ENCODE peak calls at places on chromosome 20, in four cellular contexts. One of them, this sample, is unnamed.
A peak's percentile ranks its signal among the peaks of the same experiment; 100 is the strongest.

GRCh38 chr20:34083137-34083536 is 28.9 kb downstream of the EIF2S2 start:
- DNase-seq in tibial artery: peak; percentile 73
- DNase-seq in body of pancreas: peak; percentile 82
- DNase-seq in tibial nerve: peak; percentile 41
- DNase-seq in this sample: peak; percentile 96

GRCh38 chr20:34604980-34605788 is 46.7 kb downstream of the MAP1LC3A start:
- DNase-seq in tibial artery: no peak
- DNase-seq in body of pancreas: no peak
- DNase-seq in tibial nerve: no peak
- DNase-seq in this sample: no peak

GRCh38 chr20:52761867-52762266 is 210.3 kb upstream of the TSHZ2 start:
- DNase-seq in body of pancreas: no peak
- DNase-seq in tibial nerve: no peak
- DNase-seq in tibial artery: no peak
- DNase-seq in this sample: no peak

GRCh38 chr20:19497064-19497463 is 261.0 kb upstream of the RIN2 start:
- DNase-seq in tibial nerve: no peak
- DNase-seq in body of pancreas: no peak
- DNase-seq in tibial artery: no peak
- DNase-seq in this sample: peak; percentile 10

GRCh38 chr20:31440012-31440659 is at the start of gene DEFB123:
- DNase-seq in body of pancreas: no peak
- DNase-seq in tibial artery: no peak
- DNase-seq in tibial nerve: no peak
- DNase-seq in this sample: no peak

GRCh38 chr20:6402026-6402425 is 279.2 kb upstream of the FERMT1 start:
- DNase-seq in tibial nerve: no peak
- DNase-seq in tibial artery: no peak
- DNase-seq in body of pancreas: no peak
- DNase-seq in this sample: no peak

GRCh38 chr20:2585811-2586210 is 49.4 kb downstream of the TMC2 start:
- DNase-seq in body of pancreas: no peak
- DNase-seq in tibial artery: no peak
- DNase-seq in tibial nerve: no peak
- DNase-seq in this sample: peak; percentile 45

GRCh38 chr20:34637245-34638185 is 39.4 kb downstream of the PIGU start:
- DNase-seq in tibial nerve: peak; percentile 16
- DNase-seq in body of pancreas: peak; percentile 16
- DNase-seq in tibial artery: peak; percentile 60
- DNase-seq in this sample: no peak

GRCh38 chr20:35821807-35822242 is 50.0 kb downstream of the PHF20 start:
- DNase-seq in tibial nerve: no peak
- DNase-seq in body of pancreas: no peak
- DNase-seq in tibial artery: no peak
- DNase-seq in this sample: peak; percentile 70

GRCh38 chr20:34528921-34529297 is 12.7 kb downstream of the DYNLRB1 start:
- DNase-seq in tibial artery: peak; percentile 45
- DNase-seq in body of pancreas: peak; percentile 56
- DNase-seq in tibial nerve: peak; percentile 50
- DNase-seq in this sample: no peak

GRCh38 chr20:19903168-19903676 is 113.9 kb upstream of the NAA20 start:
- DNase-seq in tibial nerve: no peak
- DNase-seq in tibial artery: peak; percentile 44
- DNase-seq in body of pancreas: no peak
- DNase-seq in this sample: no peak

GRCh38 chr20:33277471-33278441 is 5.3 kb upstream of the BPIFB1 start:
- DNase-seq in tibial nerve: no peak
- DNase-seq in body of pancreas: peak; percentile 64
- DNase-seq in tibial artery: no peak
- DNase-seq in this sample: no peak

GRCh38 chr20:8244637-8245036 is 112.6 kb downstream of the PLCB1 start:
- DNase-seq in body of pancreas: peak; percentile 37
- DNase-seq in tibial nerve: no peak
- DNase-seq in tibial artery: peak; percentile 42
- DNase-seq in this sample: no peak

GRCh38 chr20:36091561-36092423 is 62.7 kb upstream of the EPB41L1 start:
- DNase-seq in tibial artery: no peak
- DNase-seq in tibial nerve: no peak
- DNase-seq in body of pancreas: no peak
- DNase-seq in this sample: no peak

GRCh38 chr20:54619181-54619580 is 143.8 kb downstream of the DOK5 start:
- DNase-seq in tibial nerve: no peak
- DNase-seq in tibial artery: no peak
- DNase-seq in body of pancreas: no peak
- DNase-seq in this sample: no peak

GRCh38 chr20:25470045-25470444 is 62.6 kb downstream of the GINS1 start:
- DNase-seq in tibial artery: no peak
- DNase-seq in tibial nerve: no peak
- DNase-seq in body of pancreas: peak; percentile 55
- DNase-seq in this sample: peak; percentile 50

GRCh38 chr20:25867776-25868649 is 171.4 kb upstream of the ZNF337 start:
- DNase-seq in body of pancreas: peak; percentile 83
- DNase-seq in tibial artery: peak; percentile 75
- DNase-seq in tibial nerve: no peak
- DNase-seq in this sample: peak; percentile 56

GRCh38 chr20:54726687-54727086 is 251.3 kb downstream of the DOK5 start:
- DNase-seq in tibial artery: no peak
- DNase-seq in tibial nerve: no peak
- DNase-seq in body of pancreas: peak; percentile 58
- DNase-seq in this sample: no peak

GRCh38 chr20:57659131-57659788 is 39.0 kb upstream of the ZBP1 start:
- DNase-seq in tibial nerve: peak; percentile 7
- DNase-seq in body of pancreas: no peak
- DNase-seq in tibial artery: no peak
- DNase-seq in this sample: no peak

GRCh38 chr20:11556410-11556809 is 361.3 kb upstream of the BTBD3 start:
- DNase-seq in tibial artery: no peak
- DNase-seq in tibial nerve: no peak
- DNase-seq in body of pancreas: no peak
- DNase-seq in this sample: no peak

GRCh38 chr20:33685328-33686007 is 717 bp downstream of the E2F1 start:
- DNase-seq in tibial artery: no peak
- DNase-seq in tibial nerve: no peak
- DNase-seq in body of pancreas: no peak
- DNase-seq in this sample: peak; percentile 80

GRCh38 chr20:53606364-53606985 is 12.8 kb upstream of the ZNF217 start:
- DNase-seq in body of pancreas: peak; percentile 50
- DNase-seq in tibial artery: no peak
- DNase-seq in tibial nerve: no peak
- DNase-seq in this sample: no peak

GRCh38 chr20:10329387-10330005 is 104.5 kb downstream of the MKKS start:
- DNase-seq in body of pancreas: no peak
- DNase-seq in tibial artery: no peak
- DNase-seq in tibial nerve: no peak
- DNase-seq in this sample: no peak

GRCh38 chr20:32515631-32516101 is 69.5 kb downstream of the NOL4L start:
- DNase-seq in body of pancreas: peak; percentile 37
- DNase-seq in tibial artery: no peak
- DNase-seq in tibial nerve: no peak
- DNase-seq in this sample: no peak

DNA sequence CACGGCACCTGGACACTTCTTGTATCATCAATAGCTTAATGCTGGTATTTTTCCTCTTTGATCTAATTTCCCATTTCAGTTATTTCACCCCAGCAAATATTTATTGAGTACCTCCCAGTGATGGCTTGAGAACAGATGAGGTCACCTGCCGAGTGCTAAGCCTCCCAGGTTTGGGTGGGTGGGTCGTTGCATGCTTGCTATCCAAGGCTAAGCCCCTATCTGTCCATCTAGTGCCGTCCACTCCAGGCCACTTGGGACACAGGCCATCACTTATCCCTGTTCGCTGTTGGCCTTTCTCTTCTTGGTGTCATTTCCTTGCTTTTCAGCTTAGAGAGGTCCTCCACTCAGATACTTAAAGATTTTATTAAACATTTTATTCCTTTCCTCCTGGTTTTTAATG is 10.8 kb upstream of the NNAT start:
- DNase-seq in body of pancreas: no peak
- DNase-seq in tibial nerve: no peak
- DNase-seq in tibial artery: no peak
- DNase-seq in this sample: no peak
- TF ChIP-seq CTCF in body of pancreas: no peak
- TF ChIP-seq CTCF in tibial nerve: no peak
- TF ChIP-seq CTCF in tibial artery: no peak
- TF ChIP-seq CTCF in this sample: no peak

DNA sequence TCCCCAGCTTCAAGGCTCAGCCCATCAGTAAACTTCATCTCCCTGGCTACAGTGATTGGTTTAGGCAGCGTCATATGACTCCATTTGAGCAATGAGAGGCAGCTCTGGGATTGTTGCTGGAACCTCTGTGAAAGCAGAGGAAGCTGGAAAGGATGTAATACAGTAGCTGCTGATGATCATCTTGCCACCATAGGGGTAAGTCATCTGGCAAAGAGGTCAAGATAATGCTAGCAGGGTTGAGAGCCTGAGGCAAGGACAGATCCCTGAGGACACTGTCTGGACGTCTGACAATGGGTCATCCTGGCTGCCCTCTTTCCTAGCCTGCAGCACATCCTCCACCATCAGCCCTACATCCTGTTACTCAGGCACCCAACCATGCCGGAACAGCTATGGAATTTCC is 25.5 kb upstream of the FKBP1A start:
- DNase-seq in body of pancreas: no peak
- DNase-seq in tibial nerve: no peak
- DNase-seq in tibial artery: no peak
- DNase-seq in this sample: peak; percentile 21
- H3K27ac ChIP-seq in body of pancreas: no peak overlapping the region
- H3K27ac ChIP-seq in tibial nerve: no peak overlapping the region
- H3K27ac ChIP-seq in tibial artery: no peak overlapping the region
- H3K27ac ChIP-seq in this sample: peak overlapping the region; percentile 52

GRCh38 chr20:46614503-46614902 is 36.8 kb downstream of the SLC13A3 start:
- DNase-seq in body of pancreas: no peak
- DNase-seq in tibial artery: no peak
- DNase-seq in tibial nerve: no peak
- DNase-seq in this sample: no peak
- TF ChIP-seq CTCF in body of pancreas: no peak
- TF ChIP-seq CTCF in tibial artery: no peak
- TF ChIP-seq CTCF in tibial nerve: no peak
- TF ChIP-seq CTCF in this sample: no peak

GRCh38 chr20:40960521-40960956 is 68.1 kb upstream of the TOP1 start:
- DNase-seq in tibial artery: no peak
- DNase-seq in body of pancreas: no peak
- DNase-seq in tibial nerve: no peak
- DNase-seq in this sample: no peak
- H3K27ac ChIP-seq in tibial artery: no peak overlapping the region
- H3K27ac ChIP-seq in body of pancreas: no peak overlapping the region
- H3K27ac ChIP-seq in tibial nerve: no peak overlapping the region
- H3K27ac ChIP-seq in this sample: no peak overlapping the region

DNA sequence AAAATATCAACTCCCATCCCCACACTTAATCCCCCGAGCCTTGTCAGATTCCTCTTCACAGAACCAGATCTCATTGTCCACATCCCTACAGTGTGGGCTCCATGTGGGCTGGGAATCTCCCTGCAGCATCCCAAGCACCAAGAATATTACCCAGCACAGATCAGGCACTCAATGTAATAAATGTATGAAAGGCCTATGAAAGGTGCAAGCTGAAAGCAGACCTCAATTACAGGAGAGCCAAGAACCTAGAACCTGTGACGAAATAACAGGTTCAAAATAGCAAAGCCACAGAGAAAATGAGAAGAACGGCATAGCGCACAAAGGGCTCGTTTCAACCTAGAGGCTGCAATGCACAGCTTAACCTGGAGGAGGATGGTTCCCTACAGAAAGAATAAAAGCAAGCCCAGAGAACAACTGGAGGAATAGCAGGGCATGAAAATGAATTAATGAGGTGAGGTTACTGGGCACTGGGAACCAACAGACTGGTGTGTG is 3.1 kb downstream of the SLC23A2 start:
- DNase-seq in body of pancreas: no peak
- DNase-seq in tibial nerve: no peak
- DNase-seq in tibial artery: no peak
- DNase-seq in this sample: no peak
- TF ChIP-seq CTCF in body of pancreas: no peak
- TF ChIP-seq CTCF in tibial nerve: no peak
- TF ChIP-seq CTCF in tibial artery: no peak
- TF ChIP-seq CTCF in this sample: no peak

GRCh38 chr20:51122931-51123658 is 100.2 kb upstream of the KCNG1 start:
- DNase-seq in tibial nerve: no peak
- DNase-seq in body of pancreas: no peak
- DNase-seq in tibial artery: no peak
- DNase-seq in this sample: no peak
- H3K27ac ChIP-seq in tibial nerve: no peak overlapping the region
- H3K27ac ChIP-seq in body of pancreas: peak overlapping the region; percentile 30
- H3K27ac ChIP-seq in tibial artery: no peak overlapping the region
- H3K27ac ChIP-seq in this sample: no peak overlapping the region

GRCh38 chr20:62947532-62948300 is 4.8 kb upstream of the SLC17A9 start:
- DNase-seq in tibial nerve: no peak
- DNase-seq in body of pancreas: no peak
- DNase-seq in tibial artery: no peak
- DNase-seq in this sample: no peak
- TF ChIP-seq CTCF in tibial nerve: no peak
- TF ChIP-seq CTCF in body of pancreas: no peak
- TF ChIP-seq CTCF in tibial artery: no peak
- TF ChIP-seq CTCF in this sample: no peak

GRCh38 chr20:62931464-62931863 is 5.2 kb upstream of the DIDO1 start:
- DNase-seq in tibial nerve: no peak
- DNase-seq in body of pancreas: no peak
- DNase-seq in tibial artery: no peak
- DNase-seq in this sample: no peak

GRCh38 chr20:62926229-62927127 is at the start of gene DIDO1:
- DNase-seq in body of pancreas: peak; percentile 92
- DNase-seq in tibial nerve: peak; percentile 71
- DNase-seq in tibial artery: peak; percentile 81
- DNase-seq in this sample: peak; percentile 99

GRCh38 chr20:62928246-62928939 is 2.1 kb upstream of the DIDO1 start:
- DNase-seq in tibial artery: no peak
- DNase-seq in tibial nerve: no peak
- DNase-seq in body of pancreas: no peak
- DNase-seq in this sample: no peak

GRCh38 chr20:62927128-62927705 is 912 bp upstream of the DIDO1 start:
- DNase-seq in body of pancreas: no peak
- DNase-seq in tibial artery: no peak
- DNase-seq in tibial nerve: no peak
- DNase-seq in this sample: no peak

DNA sequence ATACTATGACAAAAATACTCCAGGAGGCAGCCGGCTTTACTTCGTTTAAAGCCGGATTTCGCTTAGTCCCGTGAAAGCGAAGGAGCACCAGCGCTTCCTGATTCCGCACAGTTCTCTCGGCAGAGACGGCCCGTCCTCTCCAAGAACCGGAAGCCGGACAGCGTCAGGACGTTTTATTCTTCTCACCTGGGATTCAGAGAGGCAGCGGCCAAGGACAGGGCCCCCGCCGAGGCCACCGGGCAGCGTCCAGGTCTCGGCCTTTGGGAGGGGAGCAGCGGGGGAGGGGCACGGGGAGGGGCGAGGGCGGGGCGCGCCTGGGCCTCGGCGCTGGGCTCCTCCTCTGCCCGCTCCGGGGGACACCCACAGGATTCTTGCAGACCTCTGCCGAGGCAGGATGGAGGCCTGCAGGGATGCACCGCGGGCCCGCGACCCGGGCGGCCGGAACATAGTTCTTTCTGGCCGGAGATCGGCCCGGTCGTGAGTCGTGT is 2.8 kb upstream of the DIDO1 start:
- DNase-seq in tibial nerve: peak; percentile 42
- DNase-seq in tibial artery: peak; percentile 54
- DNase-seq in body of pancreas: peak; percentile 82
- DNase-seq in this sample: peak; percentile 90
- H3K27ac ChIP-seq in tibial nerve: peak overlapping the region; percentile 82
- H3K27ac ChIP-seq in tibial artery: peak overlapping the region; percentile 77
- H3K27ac ChIP-seq in body of pancreas: peak overlapping the region; percentile 79
- H3K27ac ChIP-seq in this sample: peak overlapping the region; percentile 95

This sample was measured in RWPE1.